ENCODE peak calls at places on chromosomes 1 and 21, in ten cellular contexts. One of them, this sample, is unnamed.
A peak's percentile ranks its signal among the peaks of the same experiment; 100 is the strongest.

GRCh38 chr1:27686223-27686990 is 14.4 kb upstream of the IFI6 start:
- DNase-seq in heart left ventricle: no peak
- DNase-seq in lower lobe of right lung: peak; percentile 55
- DNase-seq in hepatocyte: peak; percentile 65
- DNase-seq in IMR-90: no peak
- DNase-seq in cardiac muscle cell: no peak
- DNase-seq in fibroblast of lung: no peak
- DNase-seq in endodermal cell: peak; percentile 79
- DNase-seq in vagina: no peak
- DNase-seq in DND-41: no peak
- DNase-seq in this sample: no peak

GRCh38 chr1:216721878-216722277 is 1.4 kb downstream of the ESRRG start:
- DNase-seq in heart left ventricle: no peak
- DNase-seq in lower lobe of right lung: no peak
- DNase-seq in hepatocyte: no peak
- DNase-seq in IMR-90: no peak
- DNase-seq in cardiac muscle cell: no peak
- DNase-seq in fibroblast of lung: no peak
- DNase-seq in endodermal cell: no peak
- DNase-seq in vagina: no peak
- DNase-seq in DND-41: no peak
- DNase-seq in this sample: no peak

GRCh38 chr1:164611754-164612642 is 53.0 kb downstream of the PBX1 start:
- DNase-seq in heart left ventricle: no peak
- DNase-seq in lower lobe of right lung: no peak
- DNase-seq in hepatocyte: peak; percentile 54
- DNase-seq in IMR-90: peak; percentile 86
- DNase-seq in cardiac muscle cell: peak; percentile 81
- DNase-seq in fibroblast of lung: peak; percentile 72
- DNase-seq in endodermal cell: peak; percentile 71
- DNase-seq in vagina: no peak
- DNase-seq in DND-41: no peak
- DNase-seq in this sample: no peak

GRCh38 chr1:200248541-200248940 is 161.3 kb downstream of the ZNF281 start:
- DNase-seq in heart left ventricle: no peak
- DNase-seq in lower lobe of right lung: no peak
- DNase-seq in hepatocyte: no peak
- DNase-seq in IMR-90: no peak
- DNase-seq in cardiac muscle cell: no peak
- DNase-seq in fibroblast of lung: no peak
- DNase-seq in endodermal cell: no peak
- DNase-seq in vagina: no peak
- DNase-seq in DND-41: no peak
- DNase-seq in this sample: no peak

GRCh38 chr1:228150458-228151169 is 884 bp downstream of the GJC2 start:
- DNase-seq in heart left ventricle: peak; percentile 68
- DNase-seq in lower lobe of right lung: peak; percentile 50
- DNase-seq in hepatocyte: peak; percentile 63
- DNase-seq in IMR-90: peak; percentile 86
- DNase-seq in cardiac muscle cell: peak; percentile 96
- DNase-seq in fibroblast of lung: peak; percentile 97
- DNase-seq in endodermal cell: peak; percentile 45
- DNase-seq in vagina: no peak
- DNase-seq in DND-41: no peak
- DNase-seq in this sample: no peak

GRCh38 chr1:171286032-171286705 is 27.8 kb upstream of the FMO4 start:
- DNase-seq in heart left ventricle: no peak
- DNase-seq in lower lobe of right lung: no peak
- DNase-seq in hepatocyte: peak; percentile 35
- DNase-seq in IMR-90: peak; percentile 2
- DNase-seq in cardiac muscle cell: peak; percentile 33
- DNase-seq in fibroblast of lung: no peak
- DNase-seq in endodermal cell: no peak
- DNase-seq in vagina: no peak
- DNase-seq in DND-41: no peak
- DNase-seq in this sample: no peak

GRCh38 chr1:189977184-189977583 is 500.5 kb downstream of the BRINP3 start:
- DNase-seq in heart left ventricle: no peak
- DNase-seq in lower lobe of right lung: no peak
- DNase-seq in hepatocyte: no peak
- DNase-seq in IMR-90: no peak
- DNase-seq in cardiac muscle cell: no peak
- DNase-seq in fibroblast of lung: no peak
- DNase-seq in endodermal cell: peak; percentile 50
- DNase-seq in vagina: no peak
- DNase-seq in DND-41: no peak
- DNase-seq in this sample: no peak

GRCh38 chr1:172900359-172900997 is 150.3 kb downstream of the TNFSF18 start:
- DNase-seq in heart left ventricle: no peak
- DNase-seq in lower lobe of right lung: no peak
- DNase-seq in hepatocyte: no peak
- DNase-seq in IMR-90: no peak
- DNase-seq in cardiac muscle cell: no peak
- DNase-seq in fibroblast of lung: no peak
- DNase-seq in endodermal cell: no peak
- DNase-seq in vagina: no peak
- DNase-seq in DND-41: no peak
- DNase-seq in this sample: no peak

GRCh38 chr1:39406533-39407478 is 84.6 kb upstream of the BMP8A start:
- DNase-seq in heart left ventricle: no peak
- DNase-seq in lower lobe of right lung: no peak
- DNase-seq in hepatocyte: no peak
- DNase-seq in IMR-90: peak; percentile 70
- DNase-seq in cardiac muscle cell: peak; percentile 81
- DNase-seq in fibroblast of lung: peak; percentile 51
- DNase-seq in endodermal cell: no peak
- DNase-seq in vagina: no peak
- DNase-seq in DND-41: no peak
- DNase-seq in this sample: no peak

GRCh38 chr1:151006331-151007052 is at the start of gene MINDY1:
- DNase-seq in heart left ventricle: peak; percentile 75
- DNase-seq in lower lobe of right lung: peak; percentile 73
- DNase-seq in hepatocyte: peak; percentile 89
- DNase-seq in IMR-90: peak; percentile 89
- DNase-seq in cardiac muscle cell: peak; percentile 91
- DNase-seq in fibroblast of lung: peak; percentile 89
- DNase-seq in endodermal cell: peak; percentile 91
- DNase-seq in vagina: no peak
- DNase-seq in DND-41: peak; percentile 62
- DNase-seq in this sample: no peak
- TF ChIP-seq CTCF in heart left ventricle: peak; percentile 39
- TF ChIP-seq CTCF in lower lobe of right lung: peak; percentile 55
- TF ChIP-seq CTCF in hepatocyte: peak; percentile 44
- TF ChIP-seq CTCF in IMR-90: peak; percentile 67
- TF ChIP-seq CTCF in cardiac muscle cell: peak; percentile 66
- TF ChIP-seq CTCF in fibroblast of lung: peak; percentile 70
- TF ChIP-seq CTCF in endodermal cell: peak; percentile 72
- TF ChIP-seq CTCF in vagina: peak; percentile 43
- TF ChIP-seq CTCF in DND-41: peak; percentile 67
- TF ChIP-seq CTCF in this sample: no peak

GRCh38 chr1:244963231-244963826 is 99.0 kb upstream of the HNRNPU start:
- DNase-seq in heart left ventricle: no peak
- DNase-seq in lower lobe of right lung: no peak
- DNase-seq in hepatocyte: no peak
- DNase-seq in IMR-90: peak; percentile 4
- DNase-seq in cardiac muscle cell: peak; percentile 34
- DNase-seq in fibroblast of lung: peak; percentile 9
- DNase-seq in endodermal cell: no peak
- DNase-seq in vagina: no peak
- DNase-seq in DND-41: no peak
- DNase-seq in this sample: no peak

GRCh38 chr1:244962140-244962539 is 97.8 kb upstream of the HNRNPU start:
- DNase-seq in heart left ventricle: no peak
- DNase-seq in lower lobe of right lung: no peak
- DNase-seq in hepatocyte: no peak
- DNase-seq in IMR-90: no peak
- DNase-seq in cardiac muscle cell: no peak
- DNase-seq in fibroblast of lung: peak; percentile 3
- DNase-seq in endodermal cell: no peak
- DNase-seq in vagina: no peak
- DNase-seq in DND-41: no peak
- DNase-seq in this sample: no peak

GRCh38 chr1:244967159-244967558 is 102.8 kb upstream of the HNRNPU start:
- DNase-seq in heart left ventricle: no peak
- DNase-seq in lower lobe of right lung: no peak
- DNase-seq in hepatocyte: no peak
- DNase-seq in IMR-90: no peak
- DNase-seq in cardiac muscle cell: no peak
- DNase-seq in fibroblast of lung: no peak
- DNase-seq in endodermal cell: no peak
- DNase-seq in vagina: no peak
- DNase-seq in DND-41: no peak
- DNase-seq in this sample: no peak

GRCh38 chr1:244965182-244965581 is 100.8 kb upstream of the HNRNPU start:
- DNase-seq in heart left ventricle: no peak
- DNase-seq in lower lobe of right lung: no peak
- DNase-seq in hepatocyte: no peak
- DNase-seq in IMR-90: no peak
- DNase-seq in cardiac muscle cell: no peak
- DNase-seq in fibroblast of lung: no peak
- DNase-seq in endodermal cell: no peak
- DNase-seq in vagina: no peak
- DNase-seq in DND-41: no peak
- DNase-seq in this sample: no peak

GRCh38 chr1:244964112-244964971 is 100.0 kb upstream of the HNRNPU start:
- DNase-seq in heart left ventricle: no peak
- DNase-seq in lower lobe of right lung: no peak
- DNase-seq in hepatocyte: peak; percentile 71
- DNase-seq in IMR-90: peak; percentile 90
- DNase-seq in cardiac muscle cell: peak; percentile 80
- DNase-seq in fibroblast of lung: peak; percentile 83
- DNase-seq in endodermal cell: no peak
- DNase-seq in vagina: no peak
- DNase-seq in DND-41: peak; percentile 70
- DNase-seq in this sample: no peak
- H3K27ac ChIP-seq in heart left ventricle: peak overlapping the region; percentile 42
- H3K27ac ChIP-seq in lower lobe of right lung: peak overlapping the region; percentile 73
- H3K27ac ChIP-seq in hepatocyte: peak overlapping the region; percentile 92
- H3K27ac ChIP-seq in IMR-90: peak overlapping the region; percentile 90
- H3K27ac ChIP-seq in cardiac muscle cell: peak overlapping the region; percentile 76
- H3K27ac ChIP-seq in fibroblast of lung: peak overlapping the region; percentile 71
- H3K27ac ChIP-seq in endodermal cell: no peak overlapping the region
- H3K27ac ChIP-seq in vagina: peak overlapping the region; percentile 80
- H3K27ac ChIP-seq in DND-41: peak overlapping the region; percentile 78
- H3K27ac ChIP-seq in this sample: no peak overlapping the region

GRCh38 chr21:19995253-19995652 is 1003.0 kb upstream of the NCAM2 start:
- DNase-seq in heart left ventricle: no peak
- DNase-seq in lower lobe of right lung: no peak
- DNase-seq in hepatocyte: no peak
- DNase-seq in IMR-90: no peak
- DNase-seq in cardiac muscle cell: no peak
- DNase-seq in fibroblast of lung: no peak
- DNase-seq in endodermal cell: no peak
- DNase-seq in vagina: no peak
- DNase-seq in DND-41: no peak
- DNase-seq in this sample: no peak
- H3K9me3 ChIP-seq in heart left ventricle: no peaks in the 10 kb centered on the region
- H3K9me3 ChIP-seq in lower lobe of right lung: peaks cover 5% of the 10 kb centered on the region
- H3K9me3 ChIP-seq in hepatocyte: no peaks in the 10 kb centered on the region
- H3K9me3 ChIP-seq in IMR-90: peaks cover 18% of the 10 kb centered on the region
- H3K9me3 ChIP-seq in cardiac muscle cell: no peaks in the 10 kb centered on the region
- H3K9me3 ChIP-seq in fibroblast of lung: no peaks in the 10 kb centered on the region
- H3K9me3 ChIP-seq in endodermal cell: peaks cover 6% of the 10 kb centered on the region
- H3K9me3 ChIP-seq in vagina: no peaks in the 10 kb centered on the region
- H3K9me3 ChIP-seq in DND-41: no peaks in the 10 kb centered on the region
- H3K9me3 ChIP-seq in this sample: peaks cover 11% of the 10 kb centered on the region

GRCh38 chr1:68448365-68448764 is 1.4 kb downstream of the RPE65 start:
- DNase-seq in heart left ventricle: no peak
- DNase-seq in lower lobe of right lung: no peak
- DNase-seq in hepatocyte: no peak
- DNase-seq in IMR-90: no peak
- DNase-seq in cardiac muscle cell: no peak
- DNase-seq in fibroblast of lung: no peak
- DNase-seq in endodermal cell: peak; percentile 54
- DNase-seq in vagina: no peak
- DNase-seq in DND-41: no peak
- DNase-seq in this sample: no peak
- TF ChIP-seq CTCF in heart left ventricle: no peak
- TF ChIP-seq CTCF in lower lobe of right lung: no peak
- TF ChIP-seq CTCF in hepatocyte: no peak
- TF ChIP-seq CTCF in IMR-90: no peak
- TF ChIP-seq CTCF in cardiac muscle cell: no peak
- TF ChIP-seq CTCF in fibroblast of lung: no peak
- TF ChIP-seq CTCF in endodermal cell: peak; percentile 64
- TF ChIP-seq CTCF in vagina: no peak
- TF ChIP-seq CTCF in DND-41: no peak
- TF ChIP-seq CTCF in this sample: no peak

GRCh38 chr1:55141295-55141893 is 73.8 kb downstream of the USP24 start:
- DNase-seq in heart left ventricle: no peak
- DNase-seq in lower lobe of right lung: no peak
- DNase-seq in hepatocyte: no peak
- DNase-seq in IMR-90: no peak
- DNase-seq in cardiac muscle cell: no peak
- DNase-seq in fibroblast of lung: no peak
- DNase-seq in endodermal cell: no peak
- DNase-seq in vagina: no peak
- DNase-seq in DND-41: no peak
- DNase-seq in this sample: no peak
- H3K27ac ChIP-seq in heart left ventricle: no peak overlapping the region
- H3K27ac ChIP-seq in lower lobe of right lung: no peak overlapping the region
- H3K27ac ChIP-seq in hepatocyte: no peak overlapping the region
- H3K27ac ChIP-seq in IMR-90: no peak overlapping the region
- H3K27ac ChIP-seq in cardiac muscle cell: no peak overlapping the region
- H3K27ac ChIP-seq in fibroblast of lung: no peak overlapping the region
- H3K27ac ChIP-seq in endodermal cell: no peak overlapping the region
- H3K27ac ChIP-seq in vagina: peak overlapping the region; percentile 12
- H3K27ac ChIP-seq in DND-41: no peak overlapping the region
- H3K27ac ChIP-seq in this sample: no peak overlapping the region

GRCh38 chr1:37472994-37473393 is 1.4 kb upstream of the ZC3H12A start:
- DNase-seq in heart left ventricle: no peak
- DNase-seq in lower lobe of right lung: no peak
- DNase-seq in hepatocyte: no peak
- DNase-seq in IMR-90: no peak
- DNase-seq in cardiac muscle cell: no peak
- DNase-seq in fibroblast of lung: no peak
- DNase-seq in endodermal cell: no peak
- DNase-seq in vagina: no peak
- DNase-seq in DND-41: no peak
- DNase-seq in this sample: no peak
- H3K9me3 ChIP-seq in heart left ventricle: no peaks in the 10 kb centered on the region
- H3K9me3 ChIP-seq in lower lobe of right lung: no peaks in the 10 kb centered on the region
- H3K9me3 ChIP-seq in hepatocyte: no peaks in the 10 kb centered on the region
- H3K9me3 ChIP-seq in IMR-90: no peaks in the 10 kb centered on the region
- H3K9me3 ChIP-seq in cardiac muscle cell: no peaks in the 10 kb centered on the region
- H3K9me3 ChIP-seq in fibroblast of lung: no peaks in the 10 kb centered on the region
- H3K9me3 ChIP-seq in endodermal cell: no peaks in the 10 kb centered on the region
- H3K9me3 ChIP-seq in vagina: no peaks in the 10 kb centered on the region
- H3K9me3 ChIP-seq in DND-41: no peaks in the 10 kb centered on the region
- H3K9me3 ChIP-seq in this sample: no peaks in the 10 kb centered on the region

GRCh38 chr1:242828199-242828598 is 303.7 kb upstream of the PLD5 start:
- DNase-seq in heart left ventricle: no peak
- DNase-seq in lower lobe of right lung: no peak
- DNase-seq in hepatocyte: no peak
- DNase-seq in IMR-90: no peak
- DNase-seq in cardiac muscle cell: no peak
- DNase-seq in fibroblast of lung: no peak
- DNase-seq in endodermal cell: peak; percentile 58
- DNase-seq in vagina: no peak
- DNase-seq in DND-41: no peak
- DNase-seq in this sample: no peak
- TF ChIP-seq CTCF in heart left ventricle: no peak
- TF ChIP-seq CTCF in lower lobe of right lung: no peak
- TF ChIP-seq CTCF in hepatocyte: no peak
- TF ChIP-seq CTCF in IMR-90: no peak
- TF ChIP-seq CTCF in cardiac muscle cell: no peak
- TF ChIP-seq CTCF in fibroblast of lung: no peak
- TF ChIP-seq CTCF in endodermal cell: no peak
- TF ChIP-seq CTCF in vagina: no peak
- TF ChIP-seq CTCF in DND-41: no peak
- TF ChIP-seq CTCF in this sample: no peak

GRCh38 chr1:167517535-167518330 is 596 bp downstream of the CD247 start:
- DNase-seq in heart left ventricle: no peak
- DNase-seq in lower lobe of right lung: peak; percentile 47
- DNase-seq in hepatocyte: no peak
- DNase-seq in IMR-90: no peak
- DNase-seq in cardiac muscle cell: no peak
- DNase-seq in fibroblast of lung: no peak
- DNase-seq in endodermal cell: no peak
- DNase-seq in vagina: no peak
- DNase-seq in DND-41: peak; percentile 57
- DNase-seq in this sample: peak; percentile 71
- H3K27ac ChIP-seq in heart left ventricle: no peak overlapping the region
- H3K27ac ChIP-seq in lower lobe of right lung: peak overlapping the region; percentile 58
- H3K27ac ChIP-seq in hepatocyte: no peak overlapping the region
- H3K27ac ChIP-seq in IMR-90: no peak overlapping the region
- H3K27ac ChIP-seq in cardiac muscle cell: no peak overlapping the region
- H3K27ac ChIP-seq in fibroblast of lung: no peak overlapping the region
- H3K27ac ChIP-seq in endodermal cell: no peak overlapping the region
- H3K27ac ChIP-seq in vagina: no peak overlapping the region
- H3K27ac ChIP-seq in DND-41: peak overlapping the region; percentile 95
- H3K27ac ChIP-seq in this sample: peak overlapping the region; percentile 96

This sample was measured in CD4-positive, alpha-beta T cell.